ENCODE peak calls at places on chromosome 4, in five cellular contexts. Q is fibroblast of lung, S is trophoblast cell, I is GM12878, V is endothelial cell of umbilical vein. W is an unnamed sample.

GRCh38 chr4:144894525-144894924 is 203.5 kb downstream of the ANAPC10 start:
- DNase-seq in Q (peak), V (no peak), S (no peak), I (no peak), W (peak)

GRCh38 chr4:144565558-144566195 is 80.3 kb upstream of the HHIP start:
- DNase-seq in S (peak), I (no peak), V (peak), Q (no peak), W (no peak)

GRCh38 chr4:21819086-21819485 is 129.5 kb downstream of the KCNIP4 start:
- DNase-seq in Q (peak), S (no peak), V (peak), I (no peak), W (no peak)

GRCh38 chr4:54050214-54050904 is 14.0 kb downstream of the CHIC2 start:
- DNase-seq in Q (peak), V (peak), S (peak), I (no peak), W (peak)

GRCh38 chr4:33482773-33483172 is 2761.5 kb downstream of the ARAP2 start:
- DNase-seq in V (no peak), I (no peak), Q (peak), S (no peak), W (no peak)

GRCh38 chr4:150229538-150229937 is 151.3 kb downstream of the DCLK2 start:
- DNase-seq in S (no peak), I (no peak), Q (peak), V (peak), W (peak)

GRCh38 chr4:169068423-169068822 is 58.4 kb upstream of the CBR4 start:
- DNase-seq in S (peak), V (no peak), I (no peak), Q (no peak), W (no peak)

GRCh38 chr4:67106846-67107467 is 438.3 kb downstream of the CENPC start:
- DNase-seq in I (no peak), S (no peak), V (no peak), Q (no peak), W (peak)

GRCh38 chr4:38174811-38175210 is 214.6 kb downstream of the PTTG2 start:
- DNase-seq in S (peak), V (peak), Q (peak), I (no peak), W (no peak)

GRCh38 chr4:77010841-77011354 is 61.3 kb downstream of the SEPTIN11 start:
- DNase-seq in S (no peak), V (peak), Q (peak), I (no peak), W (peak)

GRCh38 chr4:153645183-153645582 is 38.9 kb upstream of the TLR2 start:
- DNase-seq in Q (no peak), I (no peak), S (peak), V (no peak), W (no peak)

GRCh38 chr4:112888617-112889016 is 160.8 kb upstream of the ANK2 start:
- DNase-seq in V (no peak), Q (no peak), I (no peak), S (no peak), W (no peak)

GRCh38 chr4:159370316-159370715 is 267.4 kb downstream of the RAPGEF2 start:
- DNase-seq in S (no peak), I (no peak), Q (no peak), V (no peak), W (no peak)

GRCh38 chr4:126986005-126986404 is 646.8 kb upstream of the INTU start:
- DNase-seq in I (no peak), Q (peak), S (no peak), V (no peak), W (no peak)

GRCh38 chr4:147481577-147482109 is 746 bp downstream of the EDNRA start:
- DNase-seq in V (no peak), S (no peak), I (no peak), Q (peak), W (peak)

GRCh38 chr4:37653601-37654000 is 32.6 kb downstream of the RELL1 start:
- DNase-seq in V (peak), Q (no peak), S (no peak), I (no peak), W (no peak)

GRCh38 chr4:181823183-181823582 is 420.0 kb upstream of the TENM3 start:
- DNase-seq in V (no peak), Q (no peak), I (no peak), S (no peak), W (no peak)

GRCh38 chr4:6142511-6142910 is 57.8 kb downstream of the JAKMIP1 start:
- DNase-seq in I (no peak), S (no peak), V (no peak), Q (no peak), W (no peak)

GRCh38 chr4:92641409-92641808 is 337.6 kb downstream of the GRID2 start:
- DNase-seq in Q (no peak), I (no peak), S (no peak), V (no peak), W (no peak)

GRCh38 chr4:182257503-182257902 is 14.3 kb downstream of the TENM3 start:
- DNase-seq in S (no peak), V (no peak), I (no peak), Q (no peak), W (no peak)

GRCh38 chr4:1777822-1778641 is 15.1 kb upstream of the FGFR3 start:
- DNase-seq in I (no peak), V (no peak), S (peak), Q (no peak), W (peak)

GRCh38 chr4:1778642-1779392 is 14.3 kb upstream of the FGFR3 start:
- DNase-seq in S (no peak), Q (no peak), V (no peak), I (no peak), W (no peak)

GRCh38 chr4:1776521-1777161 is 16.5 kb upstream of the FGFR3 start:
- DNase-seq in I (no peak), V (no peak), Q (no peak), S (no peak), W (no peak)

GRCh38 chr4:1773754-1774153 is 19.3 kb upstream of the FGFR3 start:
- DNase-seq in S (no peak), Q (no peak), I (no peak), V (no peak), W (no peak)

DNA sequence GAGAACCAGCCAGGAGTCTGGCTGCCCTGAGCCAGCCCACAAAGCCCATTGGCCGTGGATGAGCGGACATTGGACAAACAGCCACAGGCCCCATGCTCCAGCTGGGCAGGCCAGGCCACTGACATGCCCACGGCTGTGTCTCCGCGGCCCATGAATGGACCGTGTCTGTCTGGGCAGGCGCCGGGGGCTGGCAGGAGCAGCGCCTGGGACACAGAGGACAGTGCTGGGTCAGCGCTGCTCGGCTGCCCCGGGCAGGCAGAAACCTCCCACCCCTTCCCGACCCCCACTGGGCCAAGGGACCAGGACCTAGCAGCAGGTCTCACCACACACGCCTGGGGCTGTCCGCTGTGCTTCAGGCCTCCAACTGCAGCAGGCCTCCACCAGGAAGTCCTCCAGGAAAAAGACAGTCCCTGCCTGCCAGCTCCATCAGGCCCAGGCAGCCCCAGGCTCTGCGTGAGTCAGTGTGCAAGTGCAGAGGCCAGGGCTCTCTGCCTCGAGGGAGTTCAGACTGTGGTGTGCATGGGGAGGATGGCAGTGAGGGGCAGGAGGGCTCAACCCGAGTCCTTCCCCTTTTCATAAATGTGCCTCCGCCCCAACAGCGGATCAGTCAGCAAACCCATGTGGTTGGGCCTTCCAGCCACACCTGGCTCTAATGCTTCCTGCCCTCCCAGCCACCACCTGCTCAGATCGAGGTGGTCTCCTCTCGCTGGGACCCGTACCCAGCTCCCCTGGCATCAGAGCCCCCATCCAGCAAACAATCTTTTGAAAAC is 17.2 kb upstream of the FGFR3 start:
- DNase-seq in Q (no peak), V (no peak), I (no peak), S (peak), W (no peak)
- H2AFZ ChIP-seq in Q (no peak), V (no peak), I (no peak), S (no peak), W (no peak)

DNA sequence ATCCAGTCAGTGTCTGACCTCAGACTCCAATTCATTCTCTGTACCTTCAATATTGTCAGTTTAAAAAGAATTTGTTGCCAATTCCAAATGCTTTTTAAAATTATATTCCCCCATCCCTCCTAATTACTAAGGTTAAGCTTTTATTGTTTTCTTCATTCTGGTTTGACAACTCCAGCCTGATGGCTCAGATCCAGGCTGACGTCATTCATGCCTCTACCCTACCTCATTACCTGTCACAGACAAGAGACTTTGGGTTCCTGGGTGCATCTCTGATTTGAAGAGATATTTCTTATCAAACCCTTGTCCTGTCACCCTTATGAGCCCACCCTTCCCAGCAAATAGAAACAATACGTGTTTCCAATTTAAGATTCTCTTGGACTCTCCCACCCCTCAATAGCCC is 300.2 kb upstream of the CLNK start:
- DNase-seq in Q (no peak), I (no peak), V (no peak), S (peak), W (no peak)
- H2AFZ ChIP-seq in Q (no peak), I (no peak), V (no peak), S (no peak), W (no peak)

GRCh38 chr4:962231-963208 is 10.8 kb downstream of the DGKQ start:
- DNase-seq in Q (no peak), V (no peak), S (peak), I (no peak), W (no peak)

GRCh38 chr4:960140-960735 is 13.1 kb downstream of the DGKQ start:
- DNase-seq in Q (no peak), V (no peak), S (no peak), I (no peak), W (no peak)

GRCh38 chr4:960736-961650 is 12.4 kb downstream of the DGKQ start:
- DNase-seq in S (no peak), Q (no peak), V (no peak), I (no peak), W (no peak)

GRCh38 chr4:963276-964225 is 9.8 kb downstream of the DGKQ start:
- DNase-seq in I (no peak), S (no peak), V (no peak), Q (no peak), W (no peak)

DNA sequence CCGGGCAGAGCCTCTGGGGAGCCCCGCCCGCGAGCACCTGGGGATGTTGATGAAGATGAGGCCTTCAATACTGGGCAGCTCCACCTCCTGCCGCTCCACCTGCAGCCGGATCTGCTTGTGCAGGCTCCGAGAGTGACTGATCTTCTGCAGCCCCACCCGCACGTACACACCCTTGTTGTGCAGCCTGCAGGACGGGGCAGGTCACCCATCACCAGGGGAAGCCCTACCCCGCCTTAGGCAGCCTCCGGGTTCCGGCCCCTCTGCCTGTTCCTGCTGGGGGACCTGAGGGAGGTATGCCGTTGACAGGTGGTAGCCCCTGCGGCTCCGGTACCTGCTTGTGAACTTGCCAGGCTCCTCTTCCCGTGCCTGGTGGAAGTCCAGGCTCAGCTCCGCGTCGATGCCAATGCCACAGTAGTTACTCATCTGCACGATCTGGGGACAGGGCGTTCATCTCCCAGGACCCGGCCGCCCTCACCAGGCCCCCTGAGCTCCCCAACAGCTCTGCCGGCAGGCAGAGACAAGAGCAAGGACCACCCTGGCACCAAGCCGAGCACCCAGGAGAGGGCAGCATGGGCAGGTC is 11.6 kb downstream of the DGKQ start:
- DNase-seq in V (no peak), S (peak), Q (no peak), I (no peak), W (no peak)
- H2AFZ ChIP-seq in V (no peak), S (no peak), Q (no peak), I (no peak), W (no peak)

GRCh38 chr4:109072595-109072994 is 229.9 kb downstream of the COL25A1 start:
- DNase-seq in V (no peak), I (no peak), Q (peak), S (peak), W (peak)
- H2AFZ ChIP-seq in V (no peak), I (no peak), Q (no peak), S (no peak), W (no peak)

GRCh38 chr4:139934336-139934735 is 219.6 kb downstream of the MAML3 start:
- DNase-seq in Q (peak), S (no peak), I (no peak), V (no peak), W (no peak)
- H2AFZ ChIP-seq in Q (no peak), S (no peak), I (no peak), V (no peak), W (no peak)

DNA sequence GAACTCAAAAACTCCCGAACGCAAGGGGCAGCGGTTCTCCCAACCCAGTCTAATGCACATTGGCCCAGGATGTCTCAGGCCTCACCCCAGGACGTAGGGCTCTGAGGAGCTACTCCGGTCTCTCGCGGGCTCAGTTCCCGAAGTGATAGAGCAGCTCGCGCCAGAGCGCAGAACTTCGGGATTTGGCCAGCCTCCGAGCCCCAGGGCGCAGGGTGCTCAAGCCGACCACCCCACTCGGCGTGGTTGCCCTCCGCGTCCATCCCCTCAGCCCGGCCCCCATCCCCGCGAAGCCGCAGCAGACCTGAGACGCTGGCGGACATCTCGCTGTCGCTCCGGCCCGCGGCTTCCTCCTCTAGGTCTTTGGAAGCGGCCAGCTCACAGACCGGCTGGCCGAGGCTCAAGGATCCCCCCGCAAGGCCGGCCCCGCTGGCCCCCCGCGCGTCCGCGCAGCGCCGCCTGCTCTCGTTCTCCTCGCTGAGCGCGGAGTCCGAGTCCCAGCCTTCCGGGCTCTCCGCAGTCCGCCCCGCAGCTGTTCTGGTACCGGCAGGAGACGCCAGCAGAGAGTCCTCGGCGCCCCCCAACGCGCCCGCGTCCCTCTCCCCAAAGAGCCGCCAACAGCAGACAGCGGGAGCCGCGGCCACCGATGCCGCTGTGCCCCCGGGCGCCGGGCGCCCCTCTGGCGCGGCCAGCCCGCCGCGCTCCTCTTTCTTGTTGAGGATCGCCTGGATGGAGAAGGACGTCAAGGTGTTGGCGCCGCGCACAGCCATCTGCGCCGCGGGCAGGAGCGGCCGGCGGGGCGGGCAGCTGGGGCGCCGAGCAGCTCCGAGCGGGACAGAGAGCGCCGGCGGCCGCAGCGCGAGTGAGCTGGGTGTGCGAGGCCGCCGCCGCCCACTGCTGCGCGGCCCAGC is at the start of gene NKX3-2:
- DNase-seq in V (no peak), S (peak), Q (no peak), I (no peak), W (peak)
- H2AFZ ChIP-seq in V (peak), S (peak), Q (peak), I (peak), W (no peak)

DNA sequence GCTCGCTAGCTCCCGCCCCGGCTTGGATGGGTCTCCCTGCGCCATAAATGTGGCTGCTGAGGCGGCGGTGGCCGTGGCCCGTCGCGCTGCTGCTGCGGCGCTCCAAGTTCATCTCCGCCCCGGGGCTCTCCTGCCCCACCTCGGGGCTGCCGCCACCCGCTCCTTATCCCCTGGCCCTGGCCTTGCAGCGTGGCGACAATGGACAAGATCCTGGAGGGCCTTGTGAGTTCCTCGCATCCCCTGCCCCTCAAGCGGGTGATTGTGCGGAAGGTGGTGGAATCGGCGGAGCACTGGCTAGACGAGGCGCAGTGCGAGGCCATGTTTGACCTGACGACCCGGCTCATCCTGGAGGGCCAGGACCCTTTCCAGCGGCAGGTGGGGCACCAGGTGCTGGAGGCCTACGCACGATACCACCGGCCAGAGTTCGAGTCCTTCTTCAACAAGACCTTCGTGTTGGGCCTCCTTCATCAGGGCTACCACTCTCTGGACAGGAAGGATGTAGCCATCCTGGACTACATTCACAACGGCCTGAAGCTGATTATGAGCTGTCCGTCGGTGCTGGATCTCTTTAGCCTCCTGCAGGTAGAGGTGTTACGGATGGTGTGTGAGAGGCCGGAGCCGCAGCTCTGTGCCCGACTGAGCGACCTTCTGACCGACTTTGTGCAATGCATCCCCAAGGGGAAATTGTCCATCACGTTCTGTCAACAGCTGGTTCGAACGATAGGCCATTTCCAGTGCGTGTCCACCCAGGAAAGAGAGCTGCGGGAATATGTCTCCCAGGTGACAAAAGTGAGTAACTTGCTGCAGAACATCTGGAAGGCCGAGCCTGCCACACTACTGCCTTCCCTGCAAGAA is 763 bp downstream of the USP38 start:
- DNase-seq in S (peak), V (peak), Q (peak), I (no peak), W (peak)
- H2AFZ ChIP-seq in S (peak), V (peak), Q (peak), I (peak), W (peak)

GRCh38 chr4:119579823-119580222 is 48.8 kb downstream of the PDE5A start:
- DNase-seq in V (no peak), I (no peak), Q (no peak), S (no peak), W (no peak)
- H2AFZ ChIP-seq in V (no peak), I (no peak), Q (no peak), S (no peak), W (no peak)

W was measured in mesenchymal stem cell.